ENCODE peak calls at places on chromosome 12, in nine cellular contexts. M, D, W, Y, N, L, I, V and U are unnamed samples.

GRCh38 chr12:107282628-107283027 is 189.3 kb upstream of the CRY1 start:
- DNase-seq in Y (no peak), V (no peak), M (no peak), D (no peak), W (no peak), L (no peak), I (no peak), N (no peak), U (no peak)

GRCh38 chr12:92615703-92616102 is 87.1 kb upstream of the PLEKHG7 start:
- DNase-seq in V (no peak), D (no peak), N (no peak), Y (no peak), W (no peak), L (no peak), I (no peak), M (no peak), U (no peak)

GRCh38 chr12:4273651-4274395 is at the start of gene CCND2:
- DNase-seq in L (peak; percentile 93), D (peak; percentile 53), N (peak; percentile 87), M (peak; percentile 79), I (peak; percentile 67), W (peak; percentile 99), Y (no peak), V (peak; percentile 81), U (peak; percentile 91)

GRCh38 chr12:100534625-100535227 is 38.8 kb upstream of the GAS2L3 start:
- DNase-seq in V (no peak), L (no peak), M (no peak), N (no peak), D (no peak), Y (no peak), W (no peak), I (no peak), U (no peak)

GRCh38 chr12:47863985-47864384 is 40.8 kb downstream of the VDR start:
- DNase-seq in I (no peak), M (no peak), V (no peak), D (no peak), N (no peak), W (no peak), L (no peak), Y (peak; percentile 20), U (no peak)

GRCh38 chr12:76124456-76124855 is 40.0 kb upstream of the NAP1L1 start:
- DNase-seq in N (no peak), Y (no peak), D (no peak), L (no peak), V (no peak), I (no peak), M (no peak), W (no peak), U (no peak)

GRCh38 chr12:131830335-131831020 is 2.3 kb downstream of the MMP17 start:
- DNase-seq in D (peak; percentile 58), M (peak; percentile 87), Y (peak; percentile 43), N (peak; percentile 94), V (peak; percentile 66), I (peak; percentile 59), L (peak; percentile 62), W (peak; percentile 92), U (peak; percentile 90)

GRCh38 chr12:1080520-1081223 is 89.6 kb downstream of the ERC1 start:
- DNase-seq in L (no peak), Y (no peak), M (no peak), N (no peak), W (no peak), V (no peak), I (no peak), D (no peak), U (no peak)

DNA sequence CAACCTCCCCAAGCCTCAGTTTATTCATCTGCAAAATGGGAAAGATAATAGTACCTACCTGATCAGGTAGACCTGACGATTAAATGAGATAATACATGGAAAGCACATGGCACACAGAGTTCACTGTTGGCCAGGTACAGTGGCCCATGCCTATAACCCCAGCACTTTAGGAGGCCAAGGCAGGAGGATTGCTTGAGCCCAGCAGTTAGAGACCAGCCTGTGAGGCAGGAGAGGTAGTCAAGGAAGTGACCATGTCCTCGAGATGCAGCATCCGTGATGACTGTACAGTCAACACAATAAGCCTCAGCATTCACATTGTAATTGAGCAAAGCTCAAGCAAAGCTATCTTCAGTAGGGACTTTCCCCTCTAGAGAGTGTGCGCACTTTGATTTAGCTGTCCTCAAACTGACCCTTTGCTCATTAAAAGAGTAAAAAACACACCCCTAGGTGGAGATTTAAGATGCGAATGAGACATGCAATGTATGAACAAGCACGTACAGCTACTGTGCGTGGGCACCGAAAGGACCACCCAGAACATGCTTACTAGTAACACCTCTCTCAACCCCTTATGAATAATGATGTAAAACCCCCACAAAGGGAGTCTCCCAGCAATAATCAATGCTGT is 9.9 kb downstream of the ISCU start:
- DNase-seq in N (no peak), D (no peak), W (no peak), I (no peak), M (no peak), Y (no peak), V (no peak), L (no peak), U (peak; percentile 37)
- TF ChIP-seq EP300 in N (no peak), D (no peak), W (no peak), I (no peak), M (no peak), Y (no peak), V (no peak), L (no peak), U (no peak)

GRCh38 chr12:28568083-28568482 is 377.8 kb downstream of the CCDC91 start:
- DNase-seq in L (peak; percentile 14), Y (no peak), M (no peak), I (peak; percentile 27), D (peak; percentile 6), V (no peak), N (no peak), W (peak; percentile 70), U (no peak)

GRCh38 chr12:28558232-28558631 is 368.0 kb downstream of the CCDC91 start:
- DNase-seq in M (no peak), N (no peak), W (no peak), Y (no peak), I (no peak), L (no peak), V (no peak), D (no peak), U (no peak)

GRCh38 chr12:28568709-28569108 is 378.5 kb downstream of the CCDC91 start:
- DNase-seq in I (no peak), Y (no peak), M (no peak), L (no peak), V (no peak), N (no peak), D (no peak), W (no peak), U (no peak)

GRCh38 chr12:28563926-28564325 is 373.7 kb downstream of the CCDC91 start:
- DNase-seq in W (no peak), V (no peak), L (no peak), I (no peak), N (no peak), D (no peak), Y (no peak), M (no peak), U (no peak)

DNA sequence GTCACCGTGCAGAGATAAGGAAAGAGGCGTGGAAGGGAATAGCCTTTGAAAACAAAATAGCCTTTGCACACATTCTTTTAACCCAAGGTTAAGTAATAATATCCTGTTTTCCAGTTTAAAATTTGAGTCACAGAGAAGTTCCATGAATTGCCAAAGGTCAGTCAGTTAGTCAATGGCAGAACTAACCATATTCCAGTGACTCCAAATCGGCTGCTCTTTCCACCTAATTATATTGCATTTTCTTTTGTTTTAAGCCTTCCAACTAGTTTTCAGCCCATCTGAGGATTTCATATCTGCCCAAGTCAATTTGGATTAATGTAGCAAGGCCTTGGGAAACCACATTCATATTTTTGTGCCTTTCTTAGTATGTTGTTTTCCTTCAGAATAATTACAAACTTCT is 373.0 kb downstream of the CCDC91 start:
- DNase-seq in W (no peak), L (no peak), Y (no peak), D (no peak), M (no peak), N (no peak), V (no peak), I (no peak), U (no peak)
- H3K4me1 ChIP-seq in W (no peaks in the 10 kb centered on the region), L (no peaks in the 10 kb centered on the region), Y (no peaks in the 10 kb centered on the region), D (peaks cover 7% of the 10 kb centered on the region), M (no peaks in the 10 kb centered on the region), N (no peaks in the 10 kb centered on the region), V (no peaks in the 10 kb centered on the region), I (no peaks in the 10 kb centered on the region), U (peaks cover 5% of the 10 kb centered on the region)

GRCh38 chr12:65827827-65828231 is 3.5 kb downstream of the HMGA2 start:
- DNase-seq in N (no peak), W (no peak), M (no peak), L (no peak), V (no peak), I (no peak), D (no peak), Y (peak; percentile 31), U (no peak)

GRCh38 chr12:65826513-65827171 is 2.4 kb downstream of the HMGA2 start:
- DNase-seq in Y (no peak), M (no peak), N (no peak), V (no peak), I (no peak), L (no peak), W (no peak), D (peak; percentile 25), U (no peak)

GRCh38 chr12:65825323-65825572 is 965 bp downstream of the HMGA2 start:
- DNase-seq in D (no peak), M (no peak), N (no peak), I (no peak), L (no peak), V (no peak), W (no peak), Y (no peak), U (no peak)

GRCh38 chr12:65824314-65824563 is at the start of gene HMGA2:
- DNase-seq in I (no peak), N (peak; percentile 73), W (peak; percentile 64), M (peak; percentile 40), D (no peak), V (no peak), Y (no peak), L (no peak), U (peak; percentile 60)

GRCh38 chr12:65825573-65826512 is 1.6 kb downstream of the HMGA2 start:
- DNase-seq in L (peak; percentile 33), I (peak; percentile 45), M (peak; percentile 38), N (peak; percentile 86), V (no peak), Y (no peak), D (peak; percentile 34), W (peak; percentile 63), U (no peak)
- TF ChIP-seq EP300 in L (no peak), I (no peak), M (no peak), N (no peak), V (no peak), Y (no peak), D (no peak), W (no peak), U (no peak)

GRCh38 chr12:98999569-98999968 is 354.5 kb downstream of the APAF1 start:
- DNase-seq in M (no peak), W (no peak), D (no peak), Y (no peak), N (peak; percentile 8), L (no peak), V (no peak), I (no peak), U (no peak)

GRCh38 chr12:98998697-98999299 is 353.7 kb downstream of the APAF1 start:
- DNase-seq in L (no peak), I (no peak), N (no peak), D (peak; percentile 73), V (no peak), W (no peak), M (no peak), Y (peak; percentile 21), U (no peak)

DNA sequence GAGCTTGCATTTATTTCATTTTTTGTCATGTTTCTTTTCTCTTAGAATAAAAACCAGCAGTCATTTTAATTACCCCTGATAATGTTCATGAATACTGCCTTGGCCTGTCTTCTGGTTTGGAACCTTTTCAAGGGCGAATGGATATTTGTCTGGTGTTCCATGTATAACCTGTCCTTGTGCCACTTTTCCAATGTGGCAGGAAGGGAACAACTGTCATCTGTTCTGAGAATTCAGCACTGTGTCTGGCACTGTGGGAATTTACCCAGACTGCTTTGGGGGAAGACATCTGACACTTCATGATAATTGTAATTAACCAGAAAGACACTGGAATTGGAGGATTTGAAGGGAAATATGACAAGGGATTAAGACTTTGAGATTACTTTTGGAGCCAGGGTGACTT is 352.8 kb downstream of the APAF1 start:
- DNase-seq in D (no peak), N (no peak), L (no peak), W (no peak), M (no peak), V (no peak), I (no peak), Y (no peak), U (no peak)
- H3K4me1 ChIP-seq in D (no peaks in the 10 kb centered on the region), N (no peaks in the 10 kb centered on the region), L (no peaks in the 10 kb centered on the region), W (no peaks in the 10 kb centered on the region), M (no peaks in the 10 kb centered on the region), V (no peaks in the 10 kb centered on the region), I (peaks cover 3% of the 10 kb centered on the region), Y (no peaks in the 10 kb centered on the region), U (no peaks in the 10 kb centered on the region)